ENCODE peak calls at places on chromosome 9, in five cellular contexts. One of them, this sample, is unnamed.

GRCh38 chr9:101333923-101334702 is 50.7 kb downstream of the BAAT start:
- DNase-seq in lower leg skin: no peak
- DNase-seq in MM.1S: no peak
- DNase-seq in prostate gland: no peak
- DNase-seq in hepatocyte: no peak
- DNase-seq in this sample: no peak

GRCh38 chr9:122053546-122053945 is 39.6 kb downstream of the TTLL11 start:
- DNase-seq in prostate gland: no peak
- DNase-seq in hepatocyte: no peak
- DNase-seq in MM.1S: no peak
- DNase-seq in lower leg skin: no peak
- DNase-seq in this sample: no peak

GRCh38 chr9:87650611-87651295 is 75.2 kb upstream of the CTSL start:
- DNase-seq in lower leg skin: peak; percentile 74
- DNase-seq in prostate gland: peak; percentile 19
- DNase-seq in hepatocyte: no peak
- DNase-seq in MM.1S: no peak
- DNase-seq in this sample: no peak

GRCh38 chr9:17116400-17116837 is 18.4 kb upstream of the CNTLN start:
- DNase-seq in hepatocyte: peak; percentile 54
- DNase-seq in prostate gland: no peak
- DNase-seq in MM.1S: peak; percentile 32
- DNase-seq in lower leg skin: no peak
- DNase-seq in this sample: no peak

GRCh38 chr9:15882328-15882727 is 329.5 kb downstream of the CCDC171 start:
- DNase-seq in hepatocyte: no peak
- DNase-seq in lower leg skin: no peak
- DNase-seq in MM.1S: no peak
- DNase-seq in prostate gland: no peak
- DNase-seq in this sample: no peak

GRCh38 chr9:19116391-19116790 is 10.9 kb downstream of the PLIN2 start:
- DNase-seq in lower leg skin: no peak
- DNase-seq in prostate gland: no peak
- DNase-seq in hepatocyte: no peak
- DNase-seq in MM.1S: no peak
- DNase-seq in this sample: no peak

GRCh38 chr9:133945314-133945975 is 46.7 kb downstream of the VAV2 start:
- DNase-seq in MM.1S: no peak
- DNase-seq in lower leg skin: no peak
- DNase-seq in prostate gland: no peak
- DNase-seq in hepatocyte: no peak
- DNase-seq in this sample: no peak

GRCh38 chr9:136839229-136840139 is 2.8 kb upstream of the AJM1 start:
- DNase-seq in prostate gland: no peak
- DNase-seq in lower leg skin: no peak
- DNase-seq in hepatocyte: no peak
- DNase-seq in MM.1S: no peak
- DNase-seq in this sample: no peak

GRCh38 chr9:130680836-130681768 is 12.5 kb upstream of the EXOSC2 start:
- DNase-seq in hepatocyte: peak; percentile 95
- DNase-seq in lower leg skin: peak; percentile 92
- DNase-seq in prostate gland: peak; percentile 41
- DNase-seq in MM.1S: peak; percentile 84
- DNase-seq in this sample: peak; percentile 82

GRCh38 chr9:135887021-135887507 is 20.3 kb downstream of the CAMSAP1 start:
- DNase-seq in prostate gland: no peak
- DNase-seq in MM.1S: no peak
- DNase-seq in hepatocyte: no peak
- DNase-seq in lower leg skin: no peak
- DNase-seq in this sample: no peak

GRCh38 chr9:68489636-68490035 is 51.0 kb downstream of the TMEM252 start:
- DNase-seq in prostate gland: no peak
- DNase-seq in MM.1S: no peak
- DNase-seq in hepatocyte: no peak
- DNase-seq in lower leg skin: no peak
- DNase-seq in this sample: no peak

GRCh38 chr9:96139592-96140251 is 162.3 kb downstream of the HSD17B3 start:
- DNase-seq in prostate gland: peak; percentile 88
- DNase-seq in lower leg skin: peak; percentile 93
- DNase-seq in hepatocyte: peak; percentile 86
- DNase-seq in MM.1S: no peak
- DNase-seq in this sample: peak; percentile 90

GRCh38 chr9:131960805-131961495 is 118.7 kb downstream of the MED27 start:
- DNase-seq in prostate gland: no peak
- DNase-seq in lower leg skin: no peak
- DNase-seq in hepatocyte: no peak
- DNase-seq in MM.1S: no peak
- DNase-seq in this sample: no peak

GRCh38 chr9:81879501-81879916 is 48.7 kb upstream of the SPATA31D4 start:
- DNase-seq in lower leg skin: no peak
- DNase-seq in MM.1S: no peak
- DNase-seq in prostate gland: peak; percentile 6
- DNase-seq in hepatocyte: peak; percentile 38
- DNase-seq in this sample: no peak

GRCh38 chr9:132744881-132745761 is 74.9 kb downstream of the GTF3C4 start:
- DNase-seq in MM.1S: no peak
- DNase-seq in prostate gland: no peak
- DNase-seq in lower leg skin: peak; percentile 78
- DNase-seq in hepatocyte: peak; percentile 29
- DNase-seq in this sample: no peak

GRCh38 chr9:133135193-133135745 is 14.2 kb upstream of the RALGDS start:
- DNase-seq in MM.1S: no peak
- DNase-seq in hepatocyte: no peak
- DNase-seq in lower leg skin: peak; percentile 95
- DNase-seq in prostate gland: peak; percentile 65
- DNase-seq in this sample: peak; percentile 51

GRCh38 chr9:35488019-35488418 is 1.9 kb upstream of the RUSC2 start:
- DNase-seq in hepatocyte: no peak
- DNase-seq in MM.1S: no peak
- DNase-seq in prostate gland: no peak
- DNase-seq in lower leg skin: no peak
- DNase-seq in this sample: no peak

GRCh38 chr9:87685431-87685830 is 40.5 kb upstream of the CTSL start:
- DNase-seq in hepatocyte: no peak
- DNase-seq in MM.1S: no peak
- DNase-seq in lower leg skin: peak; percentile 28
- DNase-seq in prostate gland: no peak
- DNase-seq in this sample: no peak

GRCh38 chr9:133975511-133975910 is 16.6 kb downstream of the VAV2 start:
- DNase-seq in MM.1S: no peak
- DNase-seq in hepatocyte: no peak
- DNase-seq in lower leg skin: no peak
- DNase-seq in prostate gland: no peak
- DNase-seq in this sample: no peak

GRCh38 chr9:85610074-85610855 is 131.5 kb downstream of the AGTPBP1 start:
- DNase-seq in prostate gland: peak; percentile 30
- DNase-seq in MM.1S: peak; percentile 82
- DNase-seq in lower leg skin: no peak
- DNase-seq in hepatocyte: peak; percentile 81
- DNase-seq in this sample: no peak

GRCh38 chr9:32783168-32783891 is at the start of gene TMEM215:
- DNase-seq in prostate gland: no peak
- DNase-seq in hepatocyte: peak; percentile 49
- DNase-seq in MM.1S: no peak
- DNase-seq in lower leg skin: no peak
- DNase-seq in this sample: no peak

DNA sequence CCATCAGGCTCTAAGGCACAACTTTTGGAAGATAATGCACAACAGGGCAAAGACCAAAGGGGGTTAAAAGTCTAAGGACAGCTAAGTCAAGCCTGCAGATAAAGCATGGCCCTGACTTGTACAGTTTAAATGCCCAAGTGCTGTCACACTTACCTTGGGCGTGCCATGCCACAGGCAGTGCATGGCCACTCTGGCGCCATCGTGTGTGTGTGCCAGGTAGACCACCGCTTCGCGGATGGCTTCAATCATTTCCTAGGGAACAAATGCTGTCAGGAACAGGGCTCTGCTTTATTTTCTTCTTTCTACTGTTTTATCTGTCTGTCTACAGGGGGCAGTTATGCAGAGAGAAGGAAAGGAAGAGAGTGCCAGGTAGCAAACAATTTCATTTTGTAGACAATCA is 19.3 kb downstream of the PUM3 start:
- DNase-seq in MM.1S: no peak
- DNase-seq in hepatocyte: no peak
- DNase-seq in prostate gland: no peak
- DNase-seq in lower leg skin: no peak
- DNase-seq in this sample: no peak
- TF ChIP-seq CTCF in MM.1S: no peak
- TF ChIP-seq CTCF in hepatocyte: peak; percentile 31
- TF ChIP-seq CTCF in prostate gland: no peak
- TF ChIP-seq CTCF in lower leg skin: no peak
- TF ChIP-seq CTCF in this sample: no peak

DNA sequence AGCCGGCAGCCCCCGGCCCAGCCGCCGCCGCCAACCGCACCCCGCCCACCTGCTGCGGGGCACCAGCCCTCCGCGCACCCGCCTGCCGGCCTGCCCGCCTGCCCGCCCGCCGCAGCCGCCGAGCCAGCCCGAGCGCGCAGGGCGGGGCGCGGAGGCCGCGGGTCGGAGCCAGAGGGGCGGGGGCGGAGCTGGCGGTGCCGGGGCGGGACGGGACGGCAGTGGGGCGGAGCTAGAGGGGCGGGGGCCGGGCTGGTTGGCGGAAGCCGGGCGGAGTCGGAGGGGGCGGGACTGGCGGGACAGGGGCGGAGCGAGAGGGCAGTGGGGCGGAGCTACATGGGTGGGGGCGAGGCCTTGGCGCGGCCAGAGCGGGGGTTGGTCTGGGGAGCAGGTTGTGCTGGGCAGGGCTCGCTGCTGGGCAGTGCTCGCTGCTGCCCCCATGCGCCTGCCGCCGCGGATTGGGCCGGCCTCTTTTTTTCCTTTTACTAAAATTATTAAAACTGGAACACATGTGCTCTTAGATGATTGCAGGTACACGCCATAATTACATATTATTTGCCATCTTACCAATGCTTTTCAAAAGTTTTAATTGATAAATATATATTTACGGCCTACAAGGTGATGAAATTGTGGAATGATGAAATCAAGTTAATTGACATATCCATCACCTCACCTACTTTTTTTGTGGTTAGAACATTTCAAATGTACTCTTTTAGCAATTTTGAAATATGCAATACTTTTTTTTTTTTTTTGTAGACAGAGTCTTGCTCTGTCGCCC is at the start of gene SH3GLB2:
- DNase-seq in prostate gland: peak; percentile 96
- DNase-seq in hepatocyte: peak; percentile 98
- DNase-seq in MM.1S: peak; percentile 87
- DNase-seq in lower leg skin: peak; percentile 99
- DNase-seq in this sample: peak; percentile 91
- TF ChIP-seq CTCF in prostate gland: peak; percentile 88
- TF ChIP-seq CTCF in hepatocyte: peak; percentile 86
- TF ChIP-seq CTCF in MM.1S: peak; percentile 72
- TF ChIP-seq CTCF in lower leg skin: no peak
- TF ChIP-seq CTCF in this sample: peak; percentile 91

DNA sequence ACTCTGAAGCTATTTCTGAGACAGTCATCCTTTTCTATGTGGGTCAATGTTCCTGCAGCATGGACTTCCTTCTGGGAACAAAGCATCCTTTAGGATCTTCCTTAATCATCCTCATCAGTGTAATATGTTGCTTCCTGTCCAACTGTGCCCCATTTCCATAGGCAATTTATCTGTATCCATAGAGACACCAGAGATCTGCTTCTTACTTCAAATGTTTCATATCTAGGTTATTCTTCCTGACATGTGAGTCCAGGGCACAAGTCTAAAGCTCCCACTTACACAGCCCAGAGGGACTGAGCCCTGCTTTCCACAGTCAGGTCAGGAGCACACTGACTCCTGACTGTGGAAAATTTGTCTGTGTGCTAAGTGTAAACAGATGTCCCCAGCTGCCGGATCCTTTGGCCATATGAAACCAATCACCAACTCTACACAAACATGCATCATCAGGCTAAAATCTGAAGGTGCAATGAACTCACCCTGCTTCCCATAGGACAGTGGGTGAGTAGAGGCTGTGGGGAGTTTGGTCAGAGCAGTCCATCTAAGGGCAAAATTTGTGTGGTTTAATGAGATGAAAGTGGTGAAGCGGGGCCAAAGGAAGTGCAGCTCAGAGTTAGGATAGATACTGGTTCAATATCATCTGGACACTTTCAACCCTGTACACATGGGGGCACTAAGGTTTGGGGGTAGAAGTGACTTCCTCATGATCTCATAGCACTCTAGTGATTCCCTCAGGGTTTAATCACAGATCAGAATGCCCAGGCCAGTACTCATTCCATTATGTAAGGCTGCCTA is 85.2 kb upstream of the TNC start:
- DNase-seq in hepatocyte: peak; percentile 27
- DNase-seq in lower leg skin: no peak
- DNase-seq in MM.1S: no peak
- DNase-seq in prostate gland: no peak
- DNase-seq in this sample: no peak
- TF ChIP-seq CTCF in hepatocyte: peak; percentile 12
- TF ChIP-seq CTCF in lower leg skin: no peak
- TF ChIP-seq CTCF in MM.1S: no peak
- TF ChIP-seq CTCF in prostate gland: no peak
- TF ChIP-seq CTCF in this sample: no peak

DNA sequence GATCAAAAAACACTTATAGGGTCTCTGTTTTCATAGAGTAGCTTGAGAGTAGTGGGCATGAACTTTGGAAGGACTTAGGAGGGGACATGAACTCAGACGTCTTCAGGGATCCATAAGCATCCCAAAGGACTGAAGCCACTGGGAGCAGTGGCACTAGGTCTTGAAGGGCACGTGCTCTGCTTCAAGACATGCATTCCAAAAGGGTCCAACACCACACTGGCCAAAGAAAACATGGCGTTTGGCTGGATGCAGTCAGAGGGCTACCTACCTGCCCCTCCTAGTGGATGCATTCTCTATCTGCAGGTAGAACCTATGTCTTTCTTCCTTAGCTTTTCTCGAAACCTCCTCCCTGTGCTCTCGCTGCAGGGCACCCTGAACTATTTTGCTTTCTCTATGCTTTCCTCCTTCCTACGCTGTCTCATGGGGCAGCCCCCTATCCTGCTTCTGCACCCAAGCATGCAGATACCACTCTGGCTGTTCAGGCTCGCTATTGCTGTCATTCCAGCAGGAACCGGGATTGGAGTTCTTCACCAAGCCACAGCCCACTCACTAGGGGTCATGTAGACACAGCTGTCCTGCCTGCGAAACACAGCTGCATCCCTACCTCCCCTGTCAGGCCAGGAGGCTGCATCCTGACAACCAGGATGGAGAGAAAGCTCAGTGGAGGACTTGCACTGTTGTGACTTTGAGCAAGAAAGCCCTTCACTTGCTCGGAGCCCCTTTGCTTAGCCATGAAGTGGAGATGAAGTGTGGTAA is 11.9 kb downstream of the FAM240B start:
- DNase-seq in prostate gland: no peak
- DNase-seq in lower leg skin: no peak
- DNase-seq in MM.1S: peak; percentile 14
- DNase-seq in hepatocyte: no peak
- DNase-seq in this sample: no peak
- TF ChIP-seq CTCF in prostate gland: no peak
- TF ChIP-seq CTCF in lower leg skin: no peak
- TF ChIP-seq CTCF in MM.1S: peak; percentile 44
- TF ChIP-seq CTCF in hepatocyte: no peak
- TF ChIP-seq CTCF in this sample: no peak

GRCh38 chr9:37430841-37431597 is 8.5 kb downstream of the GRHPR start:
- DNase-seq in hepatocyte: peak; percentile 62
- DNase-seq in MM.1S: no peak
- DNase-seq in lower leg skin: no peak
- DNase-seq in prostate gland: no peak
- DNase-seq in this sample: no peak
- TF ChIP-seq CTCF in hepatocyte: peak; percentile 6
- TF ChIP-seq CTCF in MM.1S: no peak
- TF ChIP-seq CTCF in lower leg skin: no peak
- TF ChIP-seq CTCF in prostate gland: no peak
- TF ChIP-seq CTCF in this sample: no peak

GRCh38 chr9:109182940-109183798 is 16.1 kb upstream of the FRRS1L start:
- DNase-seq in lower leg skin: peak; percentile 72
- DNase-seq in MM.1S: peak; percentile 41
- DNase-seq in hepatocyte: peak; percentile 48
- DNase-seq in prostate gland: peak; percentile 13
- DNase-seq in this sample: no peak
- TF ChIP-seq CTCF in lower leg skin: no peak
- TF ChIP-seq CTCF in MM.1S: peak; percentile 68
- TF ChIP-seq CTCF in hepatocyte: peak; percentile 21
- TF ChIP-seq CTCF in prostate gland: peak; percentile 23
- TF ChIP-seq CTCF in this sample: no peak